ENCODE peak calls at places on chromosomes 3 and 15, in ten cellular contexts. B is H54, Q is IMR-90, Y is tibial nerve, C is K562, K is breast epithelium, D is esophagus muscularis mucosa, S is A549, J is heart left ventricle, A is testis. F is an unnamed sample.
A peak's percentile ranks its signal among the peaks of the same experiment; 100 is the strongest.

GRCh38 chr3:15535757-15536156 is 14.3 kb upstream of the COLQ start:
- DNase-seq in K (no peak), A (no peak), Y (no peak), J (no peak), B (no peak), C (no peak), S (no peak), Q (peak; percentile 15), D (no peak), F (no peak)

GRCh38 chr3:71495708-71496472 is 87.6 kb downstream of the FOXP1 start:
- DNase-seq in S (peak; percentile 77), A (no peak), C (peak; percentile 28), K (no peak), B (peak; percentile 47), J (no peak), Q (peak; percentile 91), D (no peak), Y (no peak), F (no peak)

GRCh38 chr15:71800835-71801745 is 9.3 kb upstream of the NR2E3 start:
- DNase-seq in A (peak; percentile 66), Q (peak; percentile 89), K (no peak), C (peak; percentile 46), B (peak; percentile 48), J (no peak), D (no peak), Y (no peak), S (peak; percentile 96), F (peak; percentile 51)

GRCh38 chr15:38609097-38609738 is 44.6 kb upstream of the RASGRP1 start:
- DNase-seq in S (no peak), Y (no peak), K (no peak), B (no peak), D (no peak), J (no peak), A (no peak), Q (no peak), C (no peak), F (no peak)

GRCh38 chr3:172034786-172035685 is 4.3 kb upstream of the FNDC3B start:
- DNase-seq in Y (no peak), J (no peak), S (peak; percentile 32), A (no peak), C (peak; percentile 47), D (no peak), B (peak; percentile 28), K (no peak), Q (peak; percentile 33), F (peak; percentile 30)

GRCh38 chr3:46312996-46313395 is 40.9 kb upstream of the CCR2 start:
- DNase-seq in J (no peak), A (peak; percentile 25), Q (no peak), K (no peak), D (no peak), B (no peak), Y (no peak), S (no peak), C (no peak), F (no peak)

GRCh38 chr3:8386221-8386620 is 115.4 kb upstream of the LMCD1 start:
- DNase-seq in D (no peak), K (no peak), S (no peak), A (no peak), Q (peak; percentile 19), B (no peak), Y (no peak), C (no peak), J (no peak), F (no peak)

GRCh38 chr3:129398803-129399144 is 29.7 kb downstream of the EFCAB12 start:
- DNase-seq in J (no peak), K (no peak), A (peak; percentile 22), Q (peak; percentile 29), S (no peak), Y (no peak), D (no peak), B (no peak), C (peak; percentile 26), F (peak; percentile 67)

GRCh38 chr3:158108596-158108995 is 1.3 kb upstream of the RSRC1 start:
- DNase-seq in K (no peak), S (no peak), B (no peak), J (no peak), D (no peak), A (no peak), C (no peak), Y (no peak), Q (no peak), F (peak; percentile 8)

GRCh38 chr3:158111861-158112260 is 2.0 kb downstream of the RSRC1 start:
- DNase-seq in Y (no peak), Q (no peak), S (no peak), B (no peak), K (no peak), C (no peak), A (no peak), D (no peak), J (no peak), F (no peak)

GRCh38 chr3:158109295-158109803 is 540 bp upstream of the RSRC1 start:
- DNase-seq in S (no peak), J (no peak), A (no peak), C (peak; percentile 51), Y (no peak), B (no peak), Q (no peak), K (no peak), D (no peak), F (no peak)

GRCh38 chr3:158110658-158111018 is 749 bp downstream of the RSRC1 start:
- DNase-seq in K (no peak), C (no peak), A (no peak), Y (no peak), S (no peak), Q (no peak), B (no peak), D (no peak), J (no peak), F (no peak)

DNA sequence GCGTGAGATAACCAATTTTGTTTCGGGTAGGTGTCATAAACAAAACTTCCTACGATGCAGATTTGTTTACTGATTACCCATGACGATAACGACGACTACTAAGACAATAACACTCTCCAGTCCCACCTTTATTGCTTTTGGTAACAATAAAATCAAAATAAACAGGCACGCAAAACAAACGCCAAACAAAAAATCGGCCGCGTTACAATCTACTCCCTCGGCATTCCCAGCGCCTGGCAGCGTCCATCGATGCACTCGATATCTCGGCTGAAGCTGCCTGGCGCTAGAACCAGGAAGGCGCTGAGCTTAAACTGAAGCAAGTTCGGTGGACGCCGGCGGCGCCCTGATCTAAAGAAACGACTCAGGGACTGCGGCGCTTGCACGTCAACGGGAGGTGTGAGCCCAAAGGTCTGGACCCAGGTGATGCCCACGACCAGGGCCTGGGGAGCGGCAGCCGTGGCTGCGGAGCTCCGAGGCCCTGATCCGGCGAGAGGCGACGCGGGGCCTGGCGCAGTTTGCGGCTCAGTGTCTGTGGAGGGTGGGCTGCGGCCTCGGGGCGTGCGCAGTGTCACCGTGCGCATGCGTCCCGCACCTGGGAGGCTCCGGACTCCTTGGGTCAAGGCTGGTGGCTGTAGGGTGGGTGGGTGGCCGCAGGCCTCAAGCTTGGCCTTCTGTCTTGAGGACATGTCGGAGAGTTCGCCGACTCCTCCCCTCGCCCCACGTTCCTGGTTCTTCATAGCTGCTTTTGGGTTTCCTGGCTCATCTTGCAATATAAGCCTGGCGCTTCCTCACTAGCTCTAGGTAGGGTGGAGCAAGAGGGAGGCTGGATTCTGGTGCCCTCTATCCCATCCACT is at the start of gene RSRC1:
- DNase-seq in Q (peak; percentile 89), J (peak; percentile 89), C (peak; percentile 88), Y (peak; percentile 66), S (peak; percentile 93), D (no peak), B (peak; percentile 57), K (peak; percentile 85), A (peak; percentile 94), F (peak; percentile 92)
- TF ChIP-seq POLR2A in Q (peak; percentile 50), J (peak; percentile 22), C (peak; percentile 97), Y (peak; percentile 43), S (peak; percentile 81), D (no peak), B (peak; percentile 85), K (no peak), A (no peak), F (peak; percentile 81)

DNA sequence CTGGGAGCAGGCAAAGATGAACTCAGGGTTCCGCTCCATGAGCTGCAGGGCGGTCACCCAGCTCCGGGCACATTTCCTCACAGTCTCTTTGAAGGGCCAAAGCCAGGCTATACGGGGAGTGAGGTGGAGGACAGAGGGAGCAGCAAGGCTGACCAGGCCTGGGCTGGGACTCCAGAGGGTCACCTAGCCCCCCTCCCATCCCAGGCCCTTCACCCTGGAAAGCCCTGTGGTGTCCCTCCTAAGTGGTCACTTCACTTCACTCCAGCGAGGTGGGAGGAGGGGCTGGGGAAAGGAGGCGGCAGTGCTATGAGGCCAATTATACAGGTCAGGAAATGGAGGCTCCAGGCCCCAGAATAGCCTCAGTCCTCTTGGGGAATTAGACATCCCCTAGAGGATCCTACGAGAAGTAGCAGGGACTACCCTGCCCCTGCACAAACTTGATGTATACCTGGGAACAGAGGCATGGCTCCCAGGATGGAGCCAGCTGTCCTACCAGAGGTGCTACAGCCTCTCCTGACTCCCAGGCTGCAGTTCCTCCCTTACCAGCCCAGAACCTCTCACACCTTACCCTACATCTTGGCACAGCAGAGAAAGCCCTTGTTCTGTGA is 5.7 kb downstream of the MAN2C1 start:
- DNase-seq in Y (no peak), B (no peak), D (no peak), J (no peak), K (no peak), Q (no peak), C (no peak), A (no peak), S (no peak), F (no peak)
- TF ChIP-seq POLR2A in Y (no peak), B (no peak), D (no peak), J (no peak), K (no peak), Q (no peak), C (no peak), A (no peak), S (no peak), F (no peak)

DNA sequence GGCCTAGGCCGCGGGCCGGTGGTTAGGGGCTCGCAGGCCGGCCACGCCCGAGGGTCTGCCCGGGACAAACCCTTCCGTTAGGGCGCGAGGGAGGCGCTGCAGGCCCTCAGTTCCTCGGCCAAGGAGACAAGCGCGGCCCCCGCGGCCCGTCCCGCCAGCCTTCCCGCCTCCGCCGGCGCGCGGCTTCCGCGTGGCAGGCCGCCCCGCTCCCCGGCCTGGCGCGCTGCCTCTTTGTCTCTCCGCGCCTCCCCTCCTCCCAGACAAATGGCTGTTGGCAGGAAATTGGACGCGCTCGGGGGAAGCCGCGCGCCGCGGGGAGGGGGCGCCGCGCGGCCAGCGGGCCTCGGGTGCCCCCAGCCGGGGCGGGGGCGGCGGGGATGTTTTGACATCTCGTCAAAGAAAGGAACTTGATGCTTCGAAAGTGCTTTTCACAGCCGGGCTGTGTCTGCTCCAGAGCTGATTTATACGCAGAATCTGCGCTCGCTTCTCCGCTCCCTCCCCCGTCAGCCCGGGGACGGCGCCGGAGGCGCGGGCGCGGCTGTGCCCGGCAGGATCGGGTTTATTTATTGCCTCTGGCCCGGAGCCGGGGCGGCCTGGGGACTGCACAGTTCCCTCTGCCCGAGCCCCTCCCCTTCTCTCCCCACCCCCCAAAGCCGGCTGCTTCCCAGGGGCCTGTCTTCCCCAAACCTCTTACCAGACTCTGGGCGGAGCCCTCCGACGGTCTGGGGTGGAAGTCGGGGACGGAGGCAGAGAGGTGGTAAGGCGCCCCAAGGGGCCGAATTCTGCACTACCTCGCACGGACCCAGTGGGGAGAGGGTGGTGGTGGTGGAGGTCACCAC is 20.8 kb downstream of the SHF start:
- DNase-seq in B (peak; percentile 92), Y (peak; percentile 68), S (peak; percentile 80), A (peak; percentile 85), D (peak; percentile 95), K (peak; percentile 83), J (peak; percentile 92), C (peak; percentile 89), Q (peak; percentile 75), F (peak; percentile 86)
- TF ChIP-seq POLR2A in B (no peak), Y (peak; percentile 36), S (peak; percentile 26), A (no peak), D (no peak), K (peak; percentile 43), J (peak; percentile 39), C (peak; percentile 71), Q (peak; percentile 46), F (peak; percentile 35)

DNA sequence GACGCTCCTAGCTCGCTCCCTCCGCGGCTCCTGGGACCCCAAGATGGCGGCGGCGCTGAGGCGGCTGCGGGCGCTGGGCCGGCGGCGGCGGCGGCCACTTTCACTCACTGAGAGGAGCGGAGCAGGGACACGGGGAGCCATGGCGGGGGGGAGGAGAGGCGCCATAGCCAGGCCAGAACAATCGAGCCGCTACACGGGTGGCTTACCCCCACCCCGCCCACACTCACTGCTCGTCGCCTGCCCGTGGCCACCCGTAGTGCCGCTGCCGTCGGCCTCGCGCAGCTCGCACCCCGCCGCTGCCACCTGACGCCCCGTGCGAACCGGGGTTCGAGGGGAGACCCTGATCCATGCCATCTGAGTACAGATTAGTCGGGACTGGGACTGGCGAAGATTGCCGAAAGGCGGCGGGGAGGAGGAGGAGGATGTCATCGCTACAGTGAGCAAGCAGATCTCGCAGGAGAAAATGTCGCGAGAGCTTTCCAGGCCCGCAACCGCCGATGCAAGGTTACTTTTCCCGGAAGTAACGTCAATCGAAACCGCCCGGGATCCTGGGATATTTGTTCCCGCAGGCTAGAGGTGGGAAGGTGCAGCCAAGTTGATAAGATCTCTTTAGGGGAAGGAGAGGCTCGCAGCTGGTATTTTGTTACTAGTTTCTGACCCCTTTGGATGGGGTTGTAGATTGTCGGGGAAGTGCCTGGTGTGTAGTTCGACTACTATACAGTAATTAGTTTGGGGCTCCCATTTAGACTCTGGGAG is at the start of gene INO80:
- DNase-seq in S (peak; percentile 97), C (peak; percentile 92), Q (peak; percentile 99), A (peak; percentile 99), Y (peak; percentile 97), B (peak; percentile 89), J (peak; percentile 97), D (peak; percentile 99), K (peak; percentile 98), F (peak; percentile 98)
- TF ChIP-seq POLR2A in S (peak; percentile 26), C (peak; percentile 88), Q (peak; percentile 76), A (peak; percentile 61), Y (peak; percentile 67), B (peak; percentile 58), J (peak; percentile 77), D (no peak), K (peak; percentile 49), F (peak; percentile 92)

F was measured in erythroblast.